ENCODE peak calls at places on chromosomes 12 and 14, in five cellular contexts. L is mammary epithelial cell, M is psoas muscle, D is coronary artery, G is IMR-90. S is an unnamed sample.

GRCh38 chr12:79897617-79898016 is 37.3 kb downstream of the PPP1R12A start:
- DNase-seq in G (peak; percentile 95), M (no peak), L (peak; percentile 97), D (no peak), S (peak; percentile 96)

GRCh38 chr14:75861161-75861621 is 120.6 kb downstream of the TGFB3 start:
- DNase-seq in L (peak; percentile 84), M (no peak), G (peak; percentile 87), D (no peak), S (peak; percentile 87)

GRCh38 chr14:23174266-23174665 is 9.2 kb downstream of the SLC7A8 start:
- DNase-seq in D (no peak), M (no peak), G (peak; percentile 48), L (peak; percentile 73), S (peak; percentile 62)

GRCh38 chr12:122825773-122826724 is 9.2 kb upstream of the HIP1R start:
- DNase-seq in M (no peak), G (no peak), D (no peak), L (no peak), S (peak; percentile 16)

GRCh38 chr12:5480218-5480952 is 48.5 kb downstream of the NTF3 start:
- DNase-seq in M (no peak), D (no peak), G (peak; percentile 59), L (no peak), S (no peak)

GRCh38 chr14:30842431-30842830 is 31.9 kb upstream of the COCH start:
- DNase-seq in L (no peak), M (no peak), G (no peak), D (no peak), S (no peak)

GRCh38 chr14:30748343-30748742 is 126.0 kb upstream of the COCH start:
- DNase-seq in D (no peak), M (no peak), G (no peak), L (no peak), S (no peak)

GRCh38 chr12:25045869-25046268 is 97.0 kb upstream of the BCAT1 start:
- DNase-seq in L (no peak), D (no peak), G (no peak), M (no peak), S (no peak)

GRCh38 chr14:66638688-66639087 is 130.7 kb downstream of the GPHN start:
- DNase-seq in L (peak; percentile 52), G (peak; percentile 50), M (no peak), D (no peak), S (peak; percentile 37)

GRCh38 chr12:130880411-130880885 is 8.6 kb downstream of the RAN start:
- DNase-seq in D (no peak), M (no peak), G (no peak), L (no peak), S (no peak)

GRCh38 chr12:124428792-124429281 is 133.9 kb downstream of the RFLNA start:
- DNase-seq in G (peak; percentile 65), M (no peak), D (no peak), L (no peak), S (no peak)

DNA sequence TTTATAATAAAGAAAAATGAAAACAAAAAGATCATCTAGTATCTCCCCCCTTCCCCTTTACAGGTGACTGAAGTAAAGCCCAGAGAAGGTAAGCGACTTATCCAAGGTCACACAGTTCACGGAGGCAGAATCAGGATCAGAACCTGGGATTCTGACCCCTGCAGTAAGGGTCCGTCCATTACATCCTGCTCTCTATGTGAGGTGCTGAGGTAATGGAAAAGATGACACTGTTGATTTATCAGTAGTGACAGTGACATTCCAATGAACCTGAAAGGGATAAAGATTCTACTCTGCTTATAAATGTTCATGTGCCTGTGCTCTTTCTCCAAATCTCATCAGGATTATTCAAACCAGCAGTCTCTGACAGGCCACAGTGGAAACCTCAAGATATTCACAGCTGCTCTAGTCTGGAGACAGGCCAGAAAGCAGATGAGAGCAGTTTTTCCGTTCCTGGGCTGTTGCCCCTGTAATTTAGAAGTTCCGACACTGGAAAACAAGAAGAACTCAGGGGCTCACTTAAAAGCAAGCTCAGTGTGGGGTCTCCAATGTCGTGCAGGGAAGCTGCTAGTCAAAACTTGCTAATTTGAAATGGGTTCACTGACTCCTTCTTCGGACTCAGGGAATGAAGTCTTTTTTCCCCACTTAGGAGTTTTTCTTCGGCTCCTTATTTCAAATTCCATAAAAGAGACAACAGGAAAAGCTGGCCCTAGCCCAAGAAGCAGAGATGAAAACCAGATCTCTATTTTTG is 131.7 kb upstream of the EEA1 start:
- DNase-seq in G (peak; percentile 57), L (no peak), D (peak; percentile 77), M (no peak), S (peak; percentile 76)
- H3K4me3 ChIP-seq in G (no peak overlapping the region), L (no peak overlapping the region), D (peak overlapping the region; percentile 11), M (peak overlapping the region; percentile 19), S (peak overlapping the region; percentile 23)

GRCh38 chr12:110345176-110345651 is 58.3 kb downstream of the ANAPC7 start:
- DNase-seq in L (peak; percentile 99), G (no peak), D (no peak), M (no peak), S (no peak)
- TF ChIP-seq CTCF in L (no peak), G (no peak), D (no peak), M (no peak), S (no peak)

GRCh38 chr12:39617887-39618286 is 1.7 kb downstream of the ABCD2 start:
- DNase-seq in L (no peak), M (no peak), G (no peak), D (no peak), S (no peak)
- H3K4me3 ChIP-seq in L (no peak overlapping the region), M (no peak overlapping the region), G (no peak overlapping the region), D (no peak overlapping the region), S (no peak overlapping the region)

GRCh38 chr12:65100140-65100539 is 21.0 kb downstream of the WIF1 start:
- DNase-seq in M (no peak), G (no peak), L (no peak), D (no peak), S (no peak)
- TF ChIP-seq CTCF in M (no peak), G (peak; percentile 10), L (peak; percentile 44), D (no peak), S (peak; percentile 17)

DNA sequence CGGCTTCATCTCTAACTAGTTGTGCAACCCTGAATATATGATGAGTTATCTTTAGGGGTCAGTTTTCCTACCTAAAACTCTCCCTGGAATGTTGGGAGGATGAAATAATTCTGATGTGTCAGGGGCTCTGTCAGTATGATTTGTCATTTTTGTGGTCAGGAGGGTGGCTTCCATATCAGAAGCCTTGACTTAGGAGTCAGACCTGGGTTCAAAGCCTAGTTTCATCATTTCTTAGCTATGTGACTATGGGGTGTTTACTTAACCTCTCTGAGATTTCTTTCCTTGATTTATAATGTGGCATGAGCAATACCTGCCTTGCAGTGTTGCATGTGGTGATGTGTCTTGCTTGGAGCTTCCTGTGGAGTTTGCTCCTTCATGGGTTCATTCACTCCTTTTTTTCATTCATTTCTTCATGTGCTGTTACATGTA is 146.8 kb downstream of the CHST11 start:
- DNase-seq in D (no peak), G (peak; percentile 61), L (peak; percentile 68), M (no peak), S (peak; percentile 59)
- H3K4me3 ChIP-seq in D (no peak overlapping the region), G (no peak overlapping the region), L (no peak overlapping the region), M (no peak overlapping the region), S (no peak overlapping the region)

GRCh38 chr12:26271024-26271423 is 75.7 kb downstream of the SSPN start:
- DNase-seq in L (no peak), G (peak; percentile 50), M (no peak), D (no peak), S (peak; percentile 49)

GRCh38 chr12:26274441-26275312 is 79.3 kb downstream of the SSPN start:
- DNase-seq in L (peak; percentile 100), D (peak; percentile 91), G (peak; percentile 100), M (peak; percentile 85), S (peak; percentile 99)

GRCh38 chr12:26269554-26270284 is 74.3 kb downstream of the SSPN start:
- DNase-seq in L (no peak), G (no peak), D (no peak), M (no peak), S (no peak)

GRCh38 chr12:26273811-26274210 is 78.4 kb downstream of the SSPN start:
- DNase-seq in M (no peak), D (no peak), L (no peak), G (no peak), S (no peak)

GRCh38 chr12:26271889-26272492 is 76.6 kb downstream of the SSPN start:
- DNase-seq in L (peak; percentile 99), M (peak; percentile 72), G (peak; percentile 96), D (no peak), S (peak; percentile 93)
- TF ChIP-seq CTCF in L (no peak), M (no peak), G (no peak), D (no peak), S (no peak)

GRCh38 chr12:113092478-113093408 is 36.2 kb downstream of the DTX1 start:
- DNase-seq in D (no peak), M (peak; percentile 53), G (no peak), L (no peak), S (peak; percentile 4)
- H3K4me3 ChIP-seq in D (peak overlapping the region; percentile 26), M (no peak overlapping the region), G (no peak overlapping the region), L (no peak overlapping the region), S (no peak overlapping the region)

GRCh38 chr12:85781751-85782150 is 54.5 kb downstream of the RASSF9 start:
- DNase-seq in G (no peak), D (no peak), L (no peak), M (no peak), S (no peak)
- TF ChIP-seq CTCF in G (no peak), D (no peak), L (peak; percentile 20), M (no peak), S (no peak)

S was measured in fibroblast of the aortic adventitia.